ENCODE peak calls at places on chromosomes 16 and 17, in seven cellular contexts. O is heart right ventricle, K is ovary, F is ascending aorta, X is K562, R is left ventricle myocardium inferior, P is neural progenitor cell. S is an unnamed sample.
A peak's percentile ranks its signal among the peaks of the same experiment; 100 is the strongest.

GRCh38 chr16:50881331-50881830 is 139.5 kb downstream of the CYLD start:
- DNase-seq in O (no peak), K (no peak), F (no peak), X (no peak), R (no peak), P (peak; percentile 61), S (no peak)

GRCh38 chr17:18033442-18034099 is 5.4 kb downstream of the ATPAF2 start:
- DNase-seq in O (peak; percentile 79), K (peak; percentile 52), F (no peak), X (peak; percentile 53), R (no peak), P (peak; percentile 86), S (no peak)

GRCh38 chr17:18040287-18040858 is 1.2 kb downstream of the GID4 start:
- DNase-seq in O (no peak), K (no peak), F (no peak), X (no peak), R (no peak), P (peak; percentile 43), S (no peak)

GRCh38 chr17:27494192-27495091 is 38.2 kb downstream of the KSR1 start:
- DNase-seq in O (peak; percentile 23), K (peak; percentile 37), F (peak; percentile 58), X (no peak), R (peak; percentile 67), P (peak; percentile 69), S (peak; percentile 87)

GRCh38 chr16:68936729-68937631 is 93.6 kb downstream of the TANGO6 start:
- DNase-seq in O (no peak), K (no peak), F (no peak), X (no peak), R (no peak), P (no peak), S (no peak)

GRCh38 chr17:33750943-33751701 is 458.0 kb upstream of the ASIC2 start:
- DNase-seq in O (peak; percentile 58), K (peak; percentile 58), F (no peak), X (peak; percentile 67), R (peak; percentile 49), P (peak; percentile 79), S (peak; percentile 45)

GRCh38 chr16:17397499-17397891 is 73.3 kb downstream of the XYLT1 start:
- DNase-seq in O (peak; percentile 32), K (no peak), F (no peak), X (peak; percentile 45), R (no peak), P (no peak), S (no peak)

GRCh38 chr16:56633535-56633934 is 1.1 kb downstream of the MT1M start:
- DNase-seq in O (no peak), K (no peak), F (no peak), X (no peak), R (no peak), P (no peak), S (no peak)

GRCh38 chr17:80799553-80800403 is 191.9 kb upstream of the CHMP6 start:
- DNase-seq in O (no peak), K (no peak), F (no peak), X (no peak), R (no peak), P (no peak), S (no peak)

GRCh38 chr16:55207679-55208294 is 116.2 kb upstream of the IRX6 start:
- DNase-seq in O (no peak), K (no peak), F (no peak), X (no peak), R (no peak), P (no peak), S (no peak)

GRCh38 chr16:47888734-47889133 is 267.1 kb downstream of the ABCC12 start:
- DNase-seq in O (no peak), K (no peak), F (no peak), X (no peak), R (no peak), P (no peak), S (no peak)

GRCh38 chr17:40553694-40554534 is 11.4 kb downstream of the CCR7 start:
- DNase-seq in O (peak; percentile 72), K (peak; percentile 85), F (no peak), X (peak; percentile 83), R (peak; percentile 74), P (no peak), S (no peak)

GRCh38 chr17:70622382-70623260 is 453.3 kb downstream of the KCNJ2 start:
- DNase-seq in O (peak; percentile 50), K (peak; percentile 17), F (no peak), X (peak; percentile 9), R (peak; percentile 38), P (peak; percentile 81), S (no peak)

GRCh38 chr17:26775219-26775822 is 518.6 kb upstream of the WSB1 start:
- DNase-seq in O (no peak), K (no peak), F (no peak), X (no peak), R (no peak), P (no peak), S (no peak)

GRCh38 chr17:70239391-70239826 is 70.1 kb downstream of the KCNJ2 start:
- DNase-seq in O (no peak), K (no peak), F (no peak), X (no peak), R (no peak), P (no peak), S (no peak)

GRCh38 chr16:3249020-3249419 is 7.4 kb downstream of the MEFV start:
- DNase-seq in O (no peak), K (no peak), F (no peak), X (no peak), R (no peak), P (no peak), S (no peak)

GRCh38 chr16:68247400-68247799 is 2.2 kb downstream of the PLA2G15 start:
- DNase-seq in O (no peak), K (no peak), F (no peak), X (no peak), R (no peak), P (no peak), S (peak; percentile 47)

GRCh38 chr17:38898812-38899348 is 26.5 kb upstream of the LASP1NB start:
- DNase-seq in O (no peak), K (no peak), F (no peak), X (peak; percentile 80), R (no peak), P (no peak), S (peak; percentile 72)

GRCh38 chr17:44260296-44260695 is 7.6 kb downstream of the SLC4A1 start:
- DNase-seq in O (no peak), K (no peak), F (no peak), X (no peak), R (no peak), P (no peak), S (no peak)

GRCh38 chr16:17205279-17206139 is 265.3 kb downstream of the XYLT1 start:
- DNase-seq in O (no peak), K (no peak), F (no peak), X (no peak), R (no peak), P (peak; percentile 43), S (no peak)

GRCh38 chr16:9429946-9430345 is 338.5 kb downstream of the HAPSTR1 start:
- DNase-seq in O (no peak), K (no peak), F (no peak), X (no peak), R (no peak), P (no peak), S (no peak)

GRCh38 chr16:77732241-77732946 is 10.1 kb downstream of the NUDT7 start:
- DNase-seq in O (no peak), K (no peak), F (no peak), X (no peak), R (no peak), P (no peak), S (no peak)

GRCh38 chr16:54236761-54237160 is 49.8 kb downstream of the IRX3 start:
- DNase-seq in O (no peak), K (no peak), F (no peak), X (no peak), R (no peak), P (no peak), S (no peak)

GRCh38 chr17:35797370-35797769 is 1.9 kb upstream of the MMP28 start:
- DNase-seq in O (no peak), K (no peak), F (no peak), X (no peak), R (no peak), P (no peak), S (no peak)

GRCh38 chr16:57091200-57091989 is 988 bp upstream of the CPNE2 start:
- DNase-seq in O (peak; percentile 36), K (peak; percentile 54), F (no peak), X (no peak), R (peak; percentile 40), P (peak; percentile 31), S (peak; percentile 68)

GRCh38 chr16:79770244-79771064 is 169.9 kb upstream of the MAF start:
- DNase-seq in O (peak; percentile 88), K (peak; percentile 92), F (peak; percentile 51), X (peak; percentile 99), R (peak; percentile 91), P (peak; percentile 96), S (peak; percentile 88)

GRCh38 chr17:57732062-57732461 is 13.0 kb downstream of the CCDC182 start:
- DNase-seq in O (no peak), K (peak; percentile 35), F (no peak), X (no peak), R (no peak), P (no peak), S (no peak)

GRCh38 chr17:35953720-35954119 is 10.2 kb upstream of the LYZL6 start:
- DNase-seq in O (no peak), K (no peak), F (no peak), X (no peak), R (no peak), P (peak; percentile 24), S (no peak)

DNA sequence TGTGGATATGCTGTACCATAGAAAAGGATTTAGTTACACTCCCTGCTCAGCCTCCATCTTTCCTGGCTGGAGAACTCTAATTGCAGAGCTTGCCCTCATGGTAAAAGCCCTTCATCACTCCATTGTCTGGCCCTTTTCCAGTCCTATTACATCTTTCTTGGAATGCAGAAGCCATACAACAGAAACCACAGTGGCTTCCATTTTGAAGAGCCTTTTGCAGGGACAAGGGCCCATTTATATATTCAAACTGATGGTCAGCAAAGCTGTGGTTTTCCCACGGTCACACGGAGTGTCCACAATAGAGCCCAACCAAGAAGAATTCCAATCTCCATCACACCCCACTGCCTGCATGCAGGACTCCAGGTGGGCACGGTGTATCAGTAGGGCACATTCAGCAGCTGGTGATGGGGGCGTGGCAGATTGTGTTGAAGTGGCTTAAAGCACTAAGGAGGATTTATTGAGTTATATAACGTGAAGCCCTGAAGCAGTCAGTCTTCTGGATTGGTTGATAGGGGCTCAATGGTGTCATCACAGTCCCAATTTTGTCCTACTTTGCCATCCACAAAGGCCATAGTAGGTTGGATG is 20.3 kb downstream of the COPRS start:
- DNase-seq in O (no peak), K (no peak), F (no peak), X (no peak), R (no peak), P (no peak), S (no peak)
- TF ChIP-seq CTCF in O (no peak), K (no peak), F (no peak), X (no peak), R (no peak), P (no peak), S (no peak)

GRCh38 chr16:89786474-89787364 is 29.7 kb downstream of the FANCA start:
- DNase-seq in O (peak; percentile 31), K (no peak), F (no peak), X (peak; percentile 11), R (peak; percentile 17), P (no peak), S (no peak)
- H3K4me1 ChIP-seq in O (peaks cover 6% of the 10 kb centered on the region), K (no peaks in the 10 kb centered on the region), F (no peaks in the 10 kb centered on the region), X (peaks cover 6% of the 10 kb centered on the region), R (no peaks in the 10 kb centered on the region), P (no peaks in the 10 kb centered on the region), S (no peaks in the 10 kb centered on the region)

GRCh38 chr16:22664132-22664531 is 149.8 kb upstream of the HS3ST2 start:
- DNase-seq in O (no peak), K (no peak), F (no peak), X (no peak), R (no peak), P (no peak), S (no peak)
- H3K4me3 ChIP-seq in O (no peak overlapping the region), K (no peak overlapping the region), F (no peak overlapping the region), X (no peak overlapping the region), R (no peak overlapping the region), P (no peak overlapping the region), S (no peak overlapping the region)

GRCh38 chr17:61411114-61411943 is 11.7 kb downstream of the TBX2 start:
- DNase-seq in O (peak; percentile 73), K (peak; percentile 70), F (peak; percentile 9), X (no peak), R (no peak), P (peak; percentile 87), S (peak; percentile 44)
- TF ChIP-seq CTCF in O (peak; percentile 17), K (no peak), F (no peak), X (no peak), R (no peak), P (peak; percentile 48), S (no peak)